ENCODE peak calls at places on chromosomes 2 and 18, in four cellular contexts. Y is fibroblast of lung, R is mesendoderm, V is H9. N is an unnamed sample.

GRCh38 chr2:129806985-129807384 is 172.5 kb upstream of the RAB6C start:
- DNase-seq in Y (no peak), R (peak), V (no peak), N (no peak)

GRCh38 chr2:12363569-12363968 is 353.2 kb upstream of the TRIB2 start:
- DNase-seq in Y (no peak), R (no peak), V (no peak), N (no peak)

GRCh38 chr2:188596054-188596453 is 304.4 kb downstream of the GULP1 start:
- DNase-seq in Y (peak), R (no peak), V (no peak), N (peak)

GRCh38 chr2:38740851-38741541 is 10.2 kb downstream of the SRSF7 start:
- DNase-seq in Y (peak), R (peak), V (no peak), N (peak)

GRCh38 chr2:3466966-3467365 is 52.4 kb downstream of the ADI1 start:
- DNase-seq in Y (no peak), R (no peak), V (no peak), N (no peak)

GRCh38 chr2:201933792-201934229 is 99.8 kb upstream of the FZD7 start:
- DNase-seq in Y (peak), R (peak), V (no peak), N (peak)

GRCh38 chr2:51812138-51812866 is 780.4 kb upstream of the NRXN1 start:
- DNase-seq in Y (peak), R (no peak), V (no peak), N (peak)

GRCh38 chr2:148814143-148814852 is 60.7 kb upstream of the KIF5C start:
- DNase-seq in Y (peak), R (no peak), V (no peak), N (peak)

GRCh38 chr18:68519341-68519740 is 195.6 kb downstream of the TMX3 start:
- DNase-seq in Y (no peak), R (no peak), V (no peak), N (no peak)

GRCh38 chr18:49170925-49171509 is 220.3 kb upstream of the SMAD7 start:
- DNase-seq in Y (no peak), R (no peak), V (no peak), N (no peak)
- H3K9ac ChIP-seq in Y (no peak), R (no peak), V (no peak), N (no peak)

GRCh38 chr18:24378598-24378997 is 19.0 kb downstream of the OSBPL1A start:
- DNase-seq in Y (no peak), R (no peak), V (no peak), N (no peak)
- H3K9ac ChIP-seq in Y (no peak), R (no peak), V (no peak), N (no peak)

DNA sequence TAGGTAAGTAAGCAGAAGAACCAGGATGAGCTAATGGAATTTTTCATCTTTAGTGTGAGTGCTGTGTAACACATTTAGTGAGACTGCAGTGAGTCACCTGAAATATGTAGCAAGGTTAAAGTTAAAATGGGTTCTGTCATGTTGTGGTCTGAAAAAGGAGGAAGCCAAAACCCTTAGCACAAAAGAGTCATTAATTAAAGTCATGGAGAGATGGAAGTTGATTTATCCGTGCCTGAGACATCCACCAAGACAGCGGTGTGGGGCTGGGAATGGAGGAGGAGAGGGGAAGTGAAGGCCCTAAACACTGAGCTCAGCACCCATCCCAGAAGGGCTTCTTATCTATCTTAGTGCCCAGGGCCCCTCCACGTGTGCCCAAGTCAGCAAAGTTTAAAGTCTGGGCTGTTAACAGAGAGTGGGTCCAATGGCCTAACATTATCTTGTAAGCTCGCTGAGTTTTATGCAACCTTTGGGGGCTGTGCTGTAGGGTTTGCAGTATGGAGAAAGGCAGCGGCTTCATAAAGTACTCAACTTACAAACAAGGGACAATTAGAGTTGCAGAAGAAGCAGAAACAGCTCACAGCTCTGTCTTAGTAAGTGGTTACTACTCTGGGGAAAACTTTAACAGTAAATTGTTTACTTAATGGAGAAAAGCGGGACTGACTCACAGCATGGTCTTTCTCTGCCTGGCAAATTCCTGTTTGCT is 9.3 kb downstream of the ENOSF1 start:
- DNase-seq in Y (peak), R (no peak), V (no peak), N (peak)
- H3K9ac ChIP-seq in Y (no peak), R (no peak), V (no peak), N (no peak)

DNA sequence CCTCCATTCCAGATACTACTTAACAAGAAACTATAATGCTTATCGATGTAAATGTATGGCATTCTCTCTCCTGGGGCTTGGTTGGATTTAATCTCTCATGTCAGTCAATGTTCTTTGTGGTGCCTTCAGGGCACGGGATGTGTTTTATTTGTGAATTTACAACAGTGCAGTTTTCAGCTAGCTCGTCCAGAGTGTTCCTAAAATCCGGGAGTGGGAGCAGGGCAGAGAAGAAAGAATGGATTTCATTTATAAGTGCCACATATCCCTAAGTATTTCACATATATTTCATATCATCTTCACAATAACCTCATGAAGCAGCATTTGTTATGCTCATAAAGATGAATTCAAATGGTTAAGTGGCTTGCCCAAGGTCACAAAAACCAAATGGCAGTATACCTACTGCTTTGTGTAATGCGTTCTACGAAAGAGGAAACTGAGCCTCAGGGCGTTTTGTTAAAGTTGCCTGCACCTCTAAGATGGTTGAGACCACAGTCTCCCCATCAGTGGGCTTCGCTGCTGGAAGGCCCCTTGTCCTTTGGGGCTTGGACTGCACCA is 134.7 kb upstream of the MGAT5 start:
- DNase-seq in Y (no peak), R (no peak), V (no peak), N (peak)
- H3K9ac ChIP-seq in Y (no peak), R (peak), V (no peak), N (peak)

DNA sequence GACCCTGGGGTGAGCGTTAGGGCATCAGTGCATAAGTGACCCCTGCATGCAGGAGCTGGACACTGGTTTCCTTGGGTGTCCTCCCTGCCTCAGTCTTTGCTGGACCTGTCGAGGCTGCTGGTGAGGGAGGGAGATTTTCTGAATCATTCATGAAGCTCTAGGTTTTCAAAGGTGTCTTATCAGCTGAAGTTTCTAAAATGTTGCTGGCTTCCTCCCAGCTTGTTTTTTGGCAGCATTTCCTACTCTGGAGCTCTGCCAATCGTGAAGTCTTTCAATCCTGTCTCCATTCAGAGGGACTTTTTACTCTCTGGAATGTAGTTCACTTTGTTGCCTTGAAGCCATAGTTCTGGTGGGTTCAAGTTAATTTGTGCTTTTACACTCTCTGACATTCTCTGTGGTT is 23.8 kb downstream of the SNTG2 start:
- DNase-seq in Y (no peak), R (no peak), V (no peak), N (no peak)
- H3K9ac ChIP-seq in Y (no peak), R (no peak), V (no peak), N (no peak)

N was measured in adipocyte.